ENCODE peak calls at places on chromosome 9, in five cellular contexts. K is AG09319, M is IMR-90, E is GM12865, I is lung. N is an unnamed sample.

GRCh38 chr9:35658894-35659220 is 765 bp downstream of the CCDC107 start:
- DNase-seq in K (no peak), M (peak), E (peak), I (no peak), N (no peak)

GRCh38 chr9:116501871-116502270 is 185.2 kb upstream of the TRIM32 start:
- DNase-seq in K (no peak), M (peak), E (no peak), I (no peak), N (no peak)

GRCh38 chr9:81819859-81820546 is 108.2 kb upstream of the SPATA31D4 start:
- DNase-seq in K (no peak), M (peak), E (no peak), I (no peak), N (no peak)

GRCh38 chr9:78871452-78872331 is 574.8 kb downstream of the PSAT1 start:
- DNase-seq in K (peak), M (peak), E (no peak), I (no peak), N (peak)

GRCh38 chr9:2036844-2037243 is 21.7 kb downstream of the SMARCA2 start:
- DNase-seq in K (no peak), M (no peak), E (no peak), I (no peak), N (no peak)

GRCh38 chr9:133583111-133583510 is 26.1 kb downstream of the FAM163B start:
- DNase-seq in K (no peak), M (no peak), E (no peak), I (no peak), N (no peak)

GRCh38 chr9:87725356-87725899 is 491 bp upstream of the CTSL start:
- DNase-seq in K (no peak), M (peak), E (no peak), I (no peak), N (no peak)

GRCh38 chr9:135069556-135070197 is 17.8 kb upstream of the OLFM1 start:
- DNase-seq in K (no peak), M (no peak), E (no peak), I (no peak), N (no peak)

GRCh38 chr9:68513981-68514380 is 26.7 kb downstream of the TMEM252 start:
- DNase-seq in K (no peak), M (no peak), E (no peak), I (no peak), N (no peak)

GRCh38 chr9:6024035-6024554 is 8.7 kb upstream of the RANBP6 start:
- DNase-seq in K (no peak), M (no peak), E (peak), I (no peak), N (no peak)

GRCh38 chr9:34010979-34011378 is 37.7 kb downstream of the UBAP2 start:
- DNase-seq in K (no peak), M (no peak), E (peak), I (no peak), N (no peak)

GRCh38 chr9:107948601-107949000 is 459.0 kb upstream of the KLF4 start:
- DNase-seq in K (no peak), M (no peak), E (no peak), I (no peak), N (no peak)

GRCh38 chr9:126325779-126326178 is 850 bp upstream of the MVB12B start:
- DNase-seq in K (no peak), M (no peak), E (no peak), I (no peak), N (no peak)

GRCh38 chr9:87883274-87883673 is 597 bp downstream of the SPATA31E1 start:
- DNase-seq in K (no peak), M (no peak), E (no peak), I (no peak), N (no peak)

GRCh38 chr9:132439153-132439552 is 29.1 kb downstream of the CFAP77 start:
- DNase-seq in K (no peak), M (no peak), E (no peak), I (no peak), N (no peak)

GRCh38 chr9:37217141-37217540 is 96.8 kb downstream of the ZCCHC7 start:
- DNase-seq in K (no peak), M (no peak), E (no peak), I (no peak), N (no peak)

GRCh38 chr9:18056269-18056992 is 417.5 kb upstream of the ADAMTSL1 start:
- DNase-seq in K (no peak), M (no peak), E (no peak), I (no peak), N (no peak)

GRCh38 chr9:16331527-16331926 is 538.9 kb downstream of the BNC2 start:
- DNase-seq in K (no peak), M (no peak), E (no peak), I (no peak), N (no peak)

GRCh38 chr9:21392270-21392669 is 7.1 kb upstream of the IFNA2 start:
- DNase-seq in K (no peak), M (no peak), E (peak), I (no peak), N (no peak)

GRCh38 chr9:124292696-124293593 is 35.2 kb downstream of the NEK6 start:
- DNase-seq in K (no peak), M (no peak), E (no peak), I (no peak), N (no peak)

GRCh38 chr9:96376926-96377874 is 6.3 kb downstream of the SLC35D2 start:
- DNase-seq in K (no peak), M (peak), E (no peak), I (peak), N (no peak)

GRCh38 chr9:95409650-95410426 is 92.3 kb upstream of the FANCC start:
- DNase-seq in K (peak), M (peak), E (no peak), I (no peak), N (peak)

GRCh38 chr9:134391319-134392231 is 65.3 kb downstream of the RXRA start:
- DNase-seq in K (no peak), M (no peak), E (peak), I (no peak), N (no peak)

GRCh38 chr9:7844283-7844682 is 44.7 kb upstream of the DMAC1 start:
- DNase-seq in K (no peak), M (peak), E (peak), I (no peak), N (no peak)
- TF ChIP-seq CTCF in K (no peak), M (peak), E (peak), I (no peak), N (no peak)

DNA sequence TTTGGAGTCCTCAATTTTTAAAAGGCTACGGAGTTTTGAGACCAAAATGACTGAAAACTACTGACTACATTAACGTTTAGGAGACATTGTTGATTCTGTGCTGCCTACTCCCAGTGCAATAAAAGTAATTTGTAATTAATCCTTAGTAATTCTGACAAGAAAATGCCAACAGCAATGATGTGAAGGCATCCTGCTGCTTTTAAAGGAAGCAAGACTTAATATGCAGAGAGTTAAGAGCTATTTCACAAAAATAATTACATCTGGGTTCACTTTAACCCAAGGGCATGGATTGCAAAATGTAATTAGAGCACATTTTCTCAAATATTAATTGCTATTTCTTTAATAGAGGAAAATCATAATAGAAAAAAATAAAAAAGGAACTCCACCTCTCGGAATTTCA is 22.6 kb upstream of the TNFSF8 start:
- DNase-seq in K (no peak), M (no peak), E (no peak), I (no peak), N (no peak)
- TF ChIP-seq CTCF in K (no peak), M (no peak), E (no peak), I (no peak), N (no peak)

DNA sequence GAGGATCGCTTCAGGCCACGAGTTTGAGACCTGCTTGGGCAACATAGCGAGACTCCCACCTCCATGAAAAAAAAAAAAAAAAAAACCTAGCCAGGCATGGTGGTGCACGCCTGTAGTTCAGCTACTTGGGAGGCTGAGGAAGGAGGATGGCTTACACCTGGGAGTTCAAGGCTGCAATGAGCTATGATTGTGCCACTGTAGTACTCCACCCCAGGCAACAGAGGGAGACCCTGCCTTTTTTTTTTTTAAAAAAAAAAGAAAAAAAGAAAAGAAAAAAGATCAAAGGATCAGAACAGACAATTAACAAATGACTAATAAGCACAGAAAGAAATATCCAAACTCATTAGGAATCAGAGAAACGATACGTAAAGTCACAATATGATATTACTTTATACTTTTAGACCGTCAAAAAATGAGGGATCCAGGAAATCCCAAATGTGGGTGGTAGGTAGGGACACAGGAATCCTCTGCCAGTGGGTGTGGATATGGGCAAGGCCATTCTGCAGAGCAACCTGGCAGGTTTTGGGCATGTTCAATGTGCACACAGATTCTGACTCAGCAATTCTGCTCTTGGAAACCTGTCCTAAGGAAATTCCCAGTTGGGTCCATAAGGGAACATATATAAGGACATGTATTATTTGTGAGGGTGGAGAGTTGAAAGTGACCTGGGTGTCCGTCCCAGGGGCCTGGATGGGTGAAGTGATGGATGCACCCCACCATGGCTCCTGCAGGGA is 144.7 kb upstream of the TBC1D2 start:
- DNase-seq in K (no peak), M (no peak), E (no peak), I (no peak), N (no peak)
- TF ChIP-seq CTCF in K (no peak), M (no peak), E (no peak), I (no peak), N (no peak)

GRCh38 chr9:131366745-131367401 is 27.0 kb upstream of the PRRC2B start:
- DNase-seq in K (peak), M (peak), E (no peak), I (no peak), N (peak)
- TF ChIP-seq CTCF in K (peak), M (peak), E (peak), I (peak), N (peak)

DNA sequence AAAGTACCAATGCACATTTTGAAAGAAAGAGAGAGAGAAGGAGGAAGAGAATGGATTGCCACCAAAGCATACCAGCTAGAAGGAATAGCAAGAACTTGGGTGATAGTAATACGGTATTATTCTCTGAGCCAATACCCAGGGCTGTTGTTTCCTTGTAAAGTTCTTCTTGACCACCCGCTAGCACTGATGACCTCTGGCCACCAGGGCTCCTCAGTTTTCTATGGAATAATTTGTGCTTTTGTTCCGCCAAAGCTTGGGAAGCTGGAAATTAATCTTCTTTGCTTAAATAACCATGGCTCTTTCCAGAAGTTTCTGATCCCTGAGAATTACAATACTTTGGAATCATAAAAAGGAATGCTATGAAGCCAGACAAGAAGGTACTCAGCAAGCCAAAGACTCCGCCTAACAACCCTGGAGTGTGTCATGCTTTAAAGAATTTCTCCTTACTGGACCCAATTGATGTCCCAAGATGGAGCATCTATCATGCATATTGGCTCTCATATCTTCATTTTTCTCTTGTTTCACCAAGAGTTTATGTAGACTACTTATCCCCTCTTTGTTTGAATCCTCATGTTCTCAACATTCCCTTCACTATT is 29.8 kb downstream of the OR2K2 start:
- DNase-seq in K (no peak), M (no peak), E (no peak), I (no peak), N (no peak)
- TF ChIP-seq CTCF in K (no peak), M (no peak), E (peak), I (no peak), N (no peak)

DNA sequence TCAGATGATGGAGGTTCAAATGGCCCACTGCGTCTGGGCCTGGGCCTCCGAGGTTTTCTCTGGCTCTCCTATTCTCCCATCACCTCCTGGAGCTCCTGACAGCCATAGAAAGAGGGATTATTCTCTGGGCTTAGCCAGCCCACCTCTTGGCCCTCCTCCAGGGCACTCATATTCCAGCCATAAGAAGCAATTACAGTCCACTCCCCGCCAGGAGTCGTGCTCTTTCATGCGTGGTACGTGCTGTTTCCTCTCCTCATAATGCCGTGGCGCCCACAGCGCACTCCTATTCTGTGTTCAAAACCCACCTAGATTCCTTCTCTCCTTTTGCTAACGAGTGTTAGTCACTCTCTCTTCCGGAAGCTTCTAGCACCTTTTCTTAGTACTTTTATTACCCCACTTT is 240.8 kb upstream of the ZNF462 start:
- DNase-seq in K (no peak), M (no peak), E (no peak), I (no peak), N (no peak)
- TF ChIP-seq CTCF in K (no peak), M (no peak), E (no peak), I (no peak), N (no peak)

DNA sequence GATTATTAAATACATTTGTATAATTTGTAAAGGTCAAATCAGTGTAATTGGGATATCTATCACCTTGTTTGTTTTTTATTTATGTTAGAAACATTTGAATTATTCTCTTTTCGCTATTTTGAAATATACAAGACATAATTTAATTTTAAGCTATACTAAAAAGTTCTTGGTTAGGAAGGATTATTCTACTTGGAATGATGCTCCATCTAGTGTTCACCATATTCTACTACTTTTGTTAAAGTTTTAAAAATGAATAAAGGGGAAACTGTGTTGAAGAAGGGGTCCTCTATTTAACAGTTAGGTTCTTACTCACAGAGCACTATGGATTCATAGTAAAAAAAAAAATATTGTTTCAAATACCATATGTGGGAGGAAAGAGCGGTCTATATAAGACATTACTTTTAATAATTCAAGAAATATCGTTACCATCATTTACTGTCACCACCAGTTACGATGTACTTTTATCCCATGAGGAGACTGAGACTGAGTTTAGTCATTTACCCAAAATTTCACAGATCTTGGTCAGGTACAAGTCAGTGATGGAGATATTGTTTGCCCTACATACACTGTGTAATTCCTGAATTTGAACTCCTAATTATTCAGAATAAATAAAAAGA is 6.3 kb upstream of the STOM start:
- DNase-seq in K (no peak), M (peak), E (no peak), I (no peak), N (no peak)
- TF ChIP-seq CTCF in K (peak), M (peak), E (no peak), I (peak), N (no peak)

DNA sequence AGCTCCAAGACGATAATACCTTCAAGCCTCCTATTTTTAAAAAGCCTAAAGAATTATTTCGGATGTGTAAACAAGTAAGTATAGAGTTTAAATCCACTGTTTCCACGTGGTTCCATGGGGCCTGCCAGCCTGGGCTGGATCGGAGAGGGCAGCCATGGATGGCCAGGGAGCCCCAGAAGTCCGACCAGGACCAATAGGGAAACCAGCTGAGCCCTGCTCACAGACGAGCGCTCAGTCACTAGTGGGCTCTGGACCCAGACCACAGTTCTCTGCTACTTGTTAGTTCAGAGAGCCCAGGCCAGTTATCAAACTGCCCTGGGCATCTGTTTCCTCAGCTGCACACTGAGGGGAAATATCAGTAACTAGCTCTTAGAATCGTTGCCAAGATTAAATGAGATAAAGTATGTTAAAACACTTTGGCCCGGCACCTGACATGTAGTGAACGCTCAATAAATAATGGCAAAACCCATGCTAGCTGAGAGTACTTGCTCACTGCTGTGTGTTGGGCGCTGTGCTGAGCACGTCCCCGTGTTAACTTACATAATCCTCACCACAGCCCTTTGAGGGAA is 124.8 kb downstream of the RGS3 start:
- DNase-seq in K (no peak), M (no peak), E (no peak), I (no peak), N (no peak)
- TF ChIP-seq CTCF in K (no peak), M (no peak), E (no peak), I (no peak), N (no peak)

GRCh38 chr9:103991698-103992097 is 102.4 kb upstream of the SMC2 start:
- DNase-seq in K (no peak), M (no peak), E (peak), I (no peak), N (no peak)
- TF ChIP-seq CTCF in K (no peak), M (no peak), E (no peak), I (no peak), N (no peak)

GRCh38 chr9:31034311-31034710 is 1350.1 kb upstream of the ACO1 start:
- DNase-seq in K (no peak), M (no peak), E (no peak), I (no peak), N (no peak)
- TF ChIP-seq CTCF in K (no peak), M (no peak), E (no peak), I (no peak), N (no peak)

N was measured in AG04449.